ENCODE peak calls at places on chromosomes 16 and 17, in nine cellular contexts. K is OCI-LY7, H is spleen, C is H9, P is sigmoid colon, Q is cardiac muscle cell, I is body of pancreas, A is psoas muscle, Z is stomach. D is an unnamed sample.

GRCh38 chr16:84368327-84368996 is at the start of gene ATP2C2:
- DNase-seq in C (peak; percentile 92), H (peak; percentile 80), I (peak; percentile 62), Q (peak; percentile 40), P (no peak), K (no peak), A (no peak), Z (peak; percentile 78), D (no peak)

GRCh38 chr17:42853004-42853403 is 2.0 kb downstream of the AOC3 start:
- DNase-seq in Z (no peak), I (no peak), H (no peak), Q (no peak), A (no peak), P (peak; percentile 82), C (no peak), K (no peak), D (no peak)

GRCh38 chr16:15466886-15467781 is 32.7 kb downstream of the BMERB1 start:
- DNase-seq in A (no peak), I (no peak), H (no peak), P (no peak), Z (no peak), C (no peak), K (no peak), Q (no peak), D (no peak)

GRCh38 chr17:42287305-42288077 is 807 bp upstream of the STAT5A start:
- DNase-seq in C (peak; percentile 41), K (no peak), I (peak; percentile 24), Z (peak; percentile 31), Q (no peak), P (peak; percentile 86), H (peak; percentile 87), A (peak; percentile 47), D (peak; percentile 53)

GRCh38 chr16:381788-382717 is at the start of gene PGAP6:
- DNase-seq in Q (peak; percentile 80), P (peak; percentile 83), A (peak; percentile 75), H (peak; percentile 93), C (no peak), I (peak; percentile 76), Z (peak; percentile 79), K (peak; percentile 83), D (peak; percentile 60)

GRCh38 chr16:69927056-69927757 is 23.9 kb upstream of the CLEC18A start:
- DNase-seq in H (no peak), Q (peak; percentile 56), I (peak; percentile 69), Z (no peak), A (peak; percentile 76), P (peak; percentile 85), C (no peak), K (no peak), D (peak; percentile 72)

GRCh38 chr17:45759761-45760160 is 24.4 kb upstream of the CRHR1 start:
- DNase-seq in Q (no peak), A (no peak), K (peak; percentile 20), Z (no peak), I (no peak), C (no peak), H (peak; percentile 3), P (no peak), D (no peak)

GRCh38 chr17:4806770-4807533 is at the start of gene PLD2:
- DNase-seq in P (peak; percentile 91), A (peak; percentile 87), C (peak; percentile 91), Z (peak; percentile 91), Q (peak; percentile 94), I (peak; percentile 89), K (peak; percentile 91), H (peak; percentile 97), D (peak; percentile 87)

GRCh38 chr16:56871172-56871593 is 6.2 kb downstream of the SLC12A3 start:
- DNase-seq in C (no peak), P (no peak), Z (peak; percentile 46), H (no peak), Q (no peak), I (peak; percentile 58), A (no peak), K (no peak), D (no peak)

GRCh38 chr16:3637371-3637923 is 17.0 kb upstream of the DNASE1 start:
- DNase-seq in A (no peak), P (peak; percentile 28), H (peak; percentile 54), Z (peak; percentile 25), I (no peak), C (no peak), Q (peak; percentile 55), K (peak; percentile 75), D (no peak)

GRCh38 chr17:76452102-76452645 is 778 bp downstream of the UBE2O start:
- DNase-seq in Z (peak; percentile 30), I (peak; percentile 45), A (no peak), P (no peak), C (no peak), Q (no peak), K (peak; percentile 44), H (peak; percentile 87), D (no peak)

GRCh38 chr16:67865318-67865717 is 7.5 kb upstream of the EDC4 start:
- DNase-seq in Z (peak; percentile 34), K (peak; percentile 38), Q (peak; percentile 31), P (no peak), I (no peak), C (peak; percentile 65), H (no peak), A (peak; percentile 28), D (no peak)
- TF ChIP-seq CTCF in Z (no peak), K (peak; percentile 71), Q (peak; percentile 48), P (no peak), I (no peak), C (peak; percentile 68), H (no peak), A (no peak), D (peak; percentile 30)

GRCh38 chr16:29891525-29892457 is 7.6 kb downstream of the SEZ6L2 start:
- DNase-seq in K (no peak), C (no peak), A (no peak), H (no peak), Q (no peak), I (no peak), P (no peak), Z (no peak), D (no peak)

GRCh38 chr16:29892458-29892813 is 6.9 kb downstream of the SEZ6L2 start:
- DNase-seq in Q (no peak), A (no peak), C (no peak), I (no peak), Z (no peak), H (no peak), P (no peak), K (no peak), D (no peak)

GRCh38 chr16:29896841-29897240 is 2.5 kb downstream of the SEZ6L2 start:
- DNase-seq in K (no peak), Z (no peak), A (no peak), C (no peak), H (no peak), I (no peak), Q (no peak), P (no peak), D (no peak)

GRCh38 chr16:29894352-29894751 is 5.0 kb downstream of the SEZ6L2 start:
- DNase-seq in C (no peak), I (no peak), P (no peak), Q (no peak), K (no peak), Z (no peak), A (no peak), H (no peak), D (no peak)

DNA sequence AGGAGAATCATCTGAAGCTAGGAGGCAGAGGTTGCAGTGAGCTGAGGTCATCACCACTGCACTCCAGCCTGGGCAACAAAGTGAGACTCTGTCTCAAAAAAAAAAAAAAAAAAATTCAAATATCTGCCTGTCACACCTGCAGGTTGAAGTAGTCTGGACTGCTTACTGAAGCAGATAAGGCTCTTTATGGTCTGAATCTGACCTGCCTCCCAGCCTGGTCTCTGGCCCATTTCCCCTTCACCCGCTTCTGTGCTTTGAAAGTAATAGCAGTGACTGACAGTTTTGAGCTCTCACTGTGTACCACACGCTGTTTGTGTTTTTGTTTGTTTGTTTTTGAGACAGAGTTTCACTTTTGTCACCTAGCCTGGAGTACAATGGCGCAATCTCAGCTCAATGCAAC is 5.8 kb downstream of the SEZ6L2 start:
- DNase-seq in C (no peak), H (no peak), P (no peak), Z (no peak), Q (no peak), K (no peak), I (no peak), A (no peak), D (no peak)
- H3K4me1 ChIP-seq in C (no peaks in the 10 kb centered on the region), H (no peaks in the 10 kb centered on the region), P (no peaks in the 10 kb centered on the region), Z (peaks cover 2% of the 10 kb centered on the region), Q (peaks cover under 1% of the 10 kb centered on the region), K (no peaks in the 10 kb centered on the region), I (peaks cover 3% of the 10 kb centered on the region), A (no peaks in the 10 kb centered on the region), D (peaks cover under 1% of the 10 kb centered on the region)

GRCh38 chr16:23321206-23321875 is 19.2 kb downstream of the SCNN1B start:
- DNase-seq in K (no peak), C (no peak), A (no peak), H (no peak), P (peak; percentile 45), Z (no peak), Q (no peak), I (no peak), D (no peak)

GRCh38 chr16:23320695-23321094 is 18.6 kb downstream of the SCNN1B start:
- DNase-seq in Q (no peak), I (no peak), P (peak; percentile 10), Z (no peak), H (no peak), C (no peak), K (no peak), A (no peak), D (no peak)

GRCh38 chr16:23318639-23319038 is 16.5 kb downstream of the SCNN1B start:
- DNase-seq in P (no peak), K (no peak), C (no peak), Z (peak; percentile 61), Q (no peak), A (no peak), I (no peak), H (no peak), D (no peak)

GRCh38 chr16:23317751-23318150 is 15.6 kb downstream of the SCNN1B start:
- DNase-seq in K (no peak), Z (no peak), P (no peak), Q (no peak), C (no peak), I (no peak), A (no peak), H (no peak), D (no peak)

DNA sequence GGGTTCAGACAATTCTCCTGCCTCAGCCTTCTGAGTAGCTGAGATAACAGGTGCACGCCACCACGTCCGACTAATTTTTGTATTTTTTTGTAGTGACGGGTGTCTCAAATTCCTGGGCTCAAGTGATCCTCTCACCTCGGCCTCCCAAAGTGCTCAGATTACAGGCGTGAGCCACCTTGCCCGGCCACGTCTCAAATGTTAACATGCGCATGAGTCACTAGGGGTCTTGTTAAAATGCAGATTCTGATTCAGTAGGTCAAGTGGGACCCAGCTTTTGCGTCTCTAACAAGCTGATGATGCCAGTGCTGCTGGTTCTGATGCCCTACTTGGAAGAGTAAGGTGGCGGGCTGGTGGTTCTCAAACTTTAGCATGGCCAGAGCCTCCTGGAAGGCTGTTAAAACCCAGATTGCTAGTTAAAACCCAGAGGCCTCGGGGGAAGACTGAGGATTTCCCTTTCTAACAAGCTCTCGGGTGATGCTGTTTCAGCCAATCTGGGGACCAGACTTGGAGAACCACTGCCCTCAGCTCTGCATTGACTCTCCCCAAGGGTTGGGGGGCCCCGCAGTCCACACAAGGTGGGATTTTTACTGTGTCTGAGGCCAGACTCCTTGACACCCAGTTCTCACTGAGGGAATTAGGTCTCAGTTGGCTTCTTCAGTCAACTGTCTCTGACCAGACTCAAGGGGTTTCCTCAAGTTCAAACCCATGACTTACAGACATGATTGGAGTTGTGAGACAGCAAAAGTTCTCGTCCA is 17.9 kb downstream of the SCNN1B start:
- DNase-seq in A (no peak), Z (no peak), H (no peak), C (no peak), I (no peak), K (no peak), P (no peak), Q (no peak), D (no peak)
- TF ChIP-seq CTCF in A (no peak), Z (no peak), H (no peak), C (no peak), I (no peak), K (no peak), P (no peak), Q (no peak), D (no peak)

GRCh38 chr16:31107465-31107867 is 720 bp upstream of the BCKDK start:
- DNase-seq in A (no peak), P (no peak), Z (no peak), I (no peak), C (no peak), H (no peak), Q (no peak), K (peak; percentile 25), D (no peak)
- H3K4me1 ChIP-seq in A (peaks cover 24% of the 10 kb centered on the region), P (peaks cover 31% of the 10 kb centered on the region), Z (peaks cover 43% of the 10 kb centered on the region), I (peaks cover 51% of the 10 kb centered on the region), C (no peaks in the 10 kb centered on the region), H (peaks cover 47% of the 10 kb centered on the region), Q (no peaks in the 10 kb centered on the region), K (peaks cover 18% of the 10 kb centered on the region), D (peaks cover 22% of the 10 kb centered on the region)

D was measured in heart right ventricle.